ENCODE peak calls at places on chromosomes 7 and 10, in six cellular contexts. T, K, R, L, P and F are unnamed samples.

GRCh38 chr10:47031251-47031952 is 120.2 kb downstream of the PTPN20 start:
- DNase-seq in L (no peak), T (peak; percentile 53), K (no peak), R (peak; percentile 18), P (no peak), F (no peak)

GRCh38 chr10:119199231-119199992 is 8.0 kb upstream of the GRK5 start:
- DNase-seq in T (peak; percentile 86), P (no peak), R (peak; percentile 79), K (peak; percentile 89), L (peak; percentile 79), F (peak; percentile 72)

GRCh38 chr7:81162771-81163525 is 244.1 kb upstream of the SEMA3C start:
- DNase-seq in R (no peak), P (no peak), L (no peak), K (peak; percentile 70), T (peak; percentile 68), F (no peak)

GRCh38 chr10:116526219-116526618 is 19.5 kb upstream of the PNLIP start:
- DNase-seq in P (no peak), K (no peak), L (no peak), R (no peak), T (no peak), F (no peak)

GRCh38 chr10:14450041-14450491 is 119.3 kb upstream of the FRMD4A start:
- DNase-seq in L (no peak), T (no peak), K (peak; percentile 65), P (no peak), R (no peak), F (peak; percentile 32)

GRCh38 chr10:132570265-132570664 is 32.7 kb downstream of the INPP5A start:
- DNase-seq in P (no peak), R (no peak), T (no peak), L (no peak), K (no peak), F (peak; percentile 53)

GRCh38 chr10:97023401-97024180 is 162.2 kb downstream of the SLIT1 start:
- DNase-seq in P (no peak), L (no peak), T (peak; percentile 36), K (no peak), R (no peak), F (no peak)

GRCh38 chr10:117363027-117363426 is 12.2 kb downstream of the PDZD8 start:
- DNase-seq in L (no peak), P (no peak), R (peak; percentile 56), T (peak; percentile 81), K (peak; percentile 78), F (no peak)